ENCODE peak calls at places on chromosome 9, in ten cellular contexts. One of them, this sample, is unnamed.

GRCh38 chr9:21316032-21316842 is 11.1 kb upstream of the IFNA5 start:
- DNase-seq in tibial artery: no peak
- DNase-seq in activated CD4-positive, alpha-beta memory T cell treated with anti-CD3 and anti-CD28 coated beads for 36 hours: no peak
- DNase-seq in glutamatergic neuron: no peak
- DNase-seq in dermis blood vessel endothelial cell: no peak
- DNase-seq in substantia nigra: no peak
- DNase-seq in NCI-H526: peak; percentile 2
- DNase-seq in endothelial cell: no peak
- DNase-seq in AG09319: no peak
- DNase-seq in KG1: no peak
- DNase-seq in this sample: no peak

GRCh38 chr9:121357011-121357410 is 13.0 kb downstream of the STOM start:
- DNase-seq in tibial artery: no peak
- DNase-seq in activated CD4-positive, alpha-beta memory T cell treated with anti-CD3 and anti-CD28 coated beads for 36 hours: no peak
- DNase-seq in glutamatergic neuron: no peak
- DNase-seq in dermis blood vessel endothelial cell: peak; percentile 78
- DNase-seq in substantia nigra: no peak
- DNase-seq in NCI-H526: no peak
- DNase-seq in endothelial cell: no peak
- DNase-seq in AG09319: no peak
- DNase-seq in KG1: no peak
- DNase-seq in this sample: no peak

GRCh38 chr9:34546834-34547827 is 24.3 kb upstream of the ENHO start:
- DNase-seq in tibial artery: no peak
- DNase-seq in activated CD4-positive, alpha-beta memory T cell treated with anti-CD3 and anti-CD28 coated beads for 36 hours: peak; percentile 77
- DNase-seq in glutamatergic neuron: peak; percentile 88
- DNase-seq in dermis blood vessel endothelial cell: peak; percentile 92
- DNase-seq in substantia nigra: peak; percentile 34
- DNase-seq in NCI-H526: peak; percentile 82
- DNase-seq in endothelial cell: peak; percentile 85
- DNase-seq in AG09319: no peak
- DNase-seq in KG1: no peak
- DNase-seq in this sample: peak; percentile 83

GRCh38 chr9:137434498-137435380 is 6.4 kb downstream of the ENTPD8 start:
- DNase-seq in tibial artery: no peak
- DNase-seq in activated CD4-positive, alpha-beta memory T cell treated with anti-CD3 and anti-CD28 coated beads for 36 hours: no peak
- DNase-seq in glutamatergic neuron: no peak
- DNase-seq in dermis blood vessel endothelial cell: no peak
- DNase-seq in substantia nigra: no peak
- DNase-seq in NCI-H526: no peak
- DNase-seq in endothelial cell: no peak
- DNase-seq in AG09319: no peak
- DNase-seq in KG1: no peak
- DNase-seq in this sample: no peak

GRCh38 chr9:82170079-82170662 is 181.6 kb downstream of the SPATA31D1 start:
- DNase-seq in tibial artery: no peak
- DNase-seq in activated CD4-positive, alpha-beta memory T cell treated with anti-CD3 and anti-CD28 coated beads for 36 hours: no peak
- DNase-seq in glutamatergic neuron: no peak
- DNase-seq in dermis blood vessel endothelial cell: no peak
- DNase-seq in substantia nigra: no peak
- DNase-seq in NCI-H526: no peak
- DNase-seq in endothelial cell: no peak
- DNase-seq in AG09319: no peak
- DNase-seq in KG1: no peak
- DNase-seq in this sample: peak; percentile 62

GRCh38 chr9:19286634-19287188 is 56.2 kb downstream of the DENND4C start:
- DNase-seq in tibial artery: no peak
- DNase-seq in activated CD4-positive, alpha-beta memory T cell treated with anti-CD3 and anti-CD28 coated beads for 36 hours: no peak
- DNase-seq in glutamatergic neuron: no peak
- DNase-seq in dermis blood vessel endothelial cell: peak; percentile 43
- DNase-seq in substantia nigra: no peak
- DNase-seq in NCI-H526: no peak
- DNase-seq in endothelial cell: no peak
- DNase-seq in AG09319: no peak
- DNase-seq in KG1: no peak
- DNase-seq in this sample: no peak

GRCh38 chr9:72954431-72955420 is 1.9 kb upstream of the ALDH1A1 start:
- DNase-seq in tibial artery: peak; percentile 52
- DNase-seq in activated CD4-positive, alpha-beta memory T cell treated with anti-CD3 and anti-CD28 coated beads for 36 hours: no peak
- DNase-seq in glutamatergic neuron: no peak
- DNase-seq in dermis blood vessel endothelial cell: no peak
- DNase-seq in substantia nigra: no peak
- DNase-seq in NCI-H526: peak; percentile 64
- DNase-seq in endothelial cell: no peak
- DNase-seq in AG09319: peak; percentile 54
- DNase-seq in KG1: no peak
- DNase-seq in this sample: no peak

GRCh38 chr9:5947912-5948311 is 57.2 kb downstream of the MLANA start:
- DNase-seq in tibial artery: no peak
- DNase-seq in activated CD4-positive, alpha-beta memory T cell treated with anti-CD3 and anti-CD28 coated beads for 36 hours: no peak
- DNase-seq in glutamatergic neuron: no peak
- DNase-seq in dermis blood vessel endothelial cell: no peak
- DNase-seq in substantia nigra: no peak
- DNase-seq in NCI-H526: peak; percentile 2
- DNase-seq in endothelial cell: no peak
- DNase-seq in AG09319: no peak
- DNase-seq in KG1: no peak
- DNase-seq in this sample: no peak

GRCh38 chr9:111622626-111623025 is 8.5 kb upstream of the DNAJC25 start:
- DNase-seq in tibial artery: peak; percentile 60
- DNase-seq in activated CD4-positive, alpha-beta memory T cell treated with anti-CD3 and anti-CD28 coated beads for 36 hours: no peak
- DNase-seq in glutamatergic neuron: no peak
- DNase-seq in dermis blood vessel endothelial cell: no peak
- DNase-seq in substantia nigra: no peak
- DNase-seq in NCI-H526: no peak
- DNase-seq in endothelial cell: no peak
- DNase-seq in AG09319: peak; percentile 59
- DNase-seq in KG1: no peak
- DNase-seq in this sample: peak; percentile 63

GRCh38 chr9:137366891-137367381 is 56.0 kb downstream of the EXD3 start:
- DNase-seq in tibial artery: no peak
- DNase-seq in activated CD4-positive, alpha-beta memory T cell treated with anti-CD3 and anti-CD28 coated beads for 36 hours: no peak
- DNase-seq in glutamatergic neuron: no peak
- DNase-seq in dermis blood vessel endothelial cell: no peak
- DNase-seq in substantia nigra: no peak
- DNase-seq in NCI-H526: no peak
- DNase-seq in endothelial cell: no peak
- DNase-seq in AG09319: no peak
- DNase-seq in KG1: no peak
- DNase-seq in this sample: no peak

GRCh38 chr9:91082709-91083108 is 279.0 kb downstream of the AUH start:
- DNase-seq in tibial artery: no peak
- DNase-seq in activated CD4-positive, alpha-beta memory T cell treated with anti-CD3 and anti-CD28 coated beads for 36 hours: no peak
- DNase-seq in glutamatergic neuron: no peak
- DNase-seq in dermis blood vessel endothelial cell: no peak
- DNase-seq in substantia nigra: no peak
- DNase-seq in NCI-H526: no peak
- DNase-seq in endothelial cell: no peak
- DNase-seq in AG09319: no peak
- DNase-seq in KG1: no peak
- DNase-seq in this sample: no peak

GRCh38 chr9:8978334-8978733 is 1178.8 kb upstream of the DMAC1 start:
- DNase-seq in tibial artery: no peak
- DNase-seq in activated CD4-positive, alpha-beta memory T cell treated with anti-CD3 and anti-CD28 coated beads for 36 hours: no peak
- DNase-seq in glutamatergic neuron: no peak
- DNase-seq in dermis blood vessel endothelial cell: no peak
- DNase-seq in substantia nigra: no peak
- DNase-seq in NCI-H526: no peak
- DNase-seq in endothelial cell: no peak
- DNase-seq in AG09319: no peak
- DNase-seq in KG1: no peak
- DNase-seq in this sample: no peak

GRCh38 chr9:133990366-133991210 is 1.5 kb downstream of the VAV2 start:
- DNase-seq in tibial artery: peak; percentile 44
- DNase-seq in activated CD4-positive, alpha-beta memory T cell treated with anti-CD3 and anti-CD28 coated beads for 36 hours: no peak
- DNase-seq in glutamatergic neuron: no peak
- DNase-seq in dermis blood vessel endothelial cell: peak; percentile 80
- DNase-seq in substantia nigra: no peak
- DNase-seq in NCI-H526: peak; percentile 27
- DNase-seq in endothelial cell: peak; percentile 26
- DNase-seq in AG09319: no peak
- DNase-seq in KG1: no peak
- DNase-seq in this sample: no peak

GRCh38 chr9:111161015-111161415 is 122.7 kb upstream of the LPAR1 start:
- DNase-seq in tibial artery: no peak
- DNase-seq in activated CD4-positive, alpha-beta memory T cell treated with anti-CD3 and anti-CD28 coated beads for 36 hours: no peak
- DNase-seq in glutamatergic neuron: no peak
- DNase-seq in dermis blood vessel endothelial cell: no peak
- DNase-seq in substantia nigra: no peak
- DNase-seq in NCI-H526: no peak
- DNase-seq in endothelial cell: no peak
- DNase-seq in AG09319: peak; percentile 35
- DNase-seq in KG1: no peak
- DNase-seq in this sample: no peak

This sample was measured in A673.